ENCODE peak calls at places on chromosomes 1 and 21, in eight cellular contexts. O is effector memory CD8-positive, alpha-beta T cell; S is activated CD4-positive, CD25-positive, alpha-beta regulatory T cell treated with anti-CD3 and anti-CD28 coated beads, Interleukin-2, amount 50 U/mL, for 16 hours; X is COR-L47; R is NCI-H748 treated with DMSO at 0.1 percent for 48 hours; U is stimulated activated naive CD8-positive, alpha-beta T cell treated with anti-CD3 and anti-CD28 coated beads, Interleukin-15, Interleukin-2, amounts not matched to agents 100 U/mL and 50 U/mL, for 24 hours; C is memory B cell; K is epithelial cell of proximal tubule. F is an unnamed sample.

GRCh38 chr1:174682419-174683008 is 234.8 kb downstream of the GPR52 start:
- DNase-seq in O (no peak), S (no peak), X (no peak), R (no peak), U (no peak), C (no peak), K (no peak), F (peak; percentile 78)

GRCh38 chr1:61050541-61051454 is 31.6 kb upstream of the NFIA start:
- DNase-seq in O (no peak), S (no peak), X (no peak), R (no peak), U (peak; percentile 28), C (peak; percentile 24), K (no peak), F (no peak)

GRCh38 chr1:212215910-212216309 is 69.3 kb upstream of the PPP2R5A start:
- DNase-seq in O (no peak), S (no peak), X (no peak), R (no peak), U (no peak), C (no peak), K (no peak), F (no peak)

GRCh38 chr1:29234471-29234870 is 1.9 kb upstream of the PTPRU start:
- DNase-seq in O (no peak), S (no peak), X (no peak), R (no peak), U (no peak), C (no peak), K (no peak), F (no peak)

GRCh38 chr1:87449348-87449963 is 120.8 kb downstream of the LMO4 start:
- DNase-seq in O (no peak), S (no peak), X (peak; percentile 86), R (no peak), U (no peak), C (peak; percentile 18), K (no peak), F (no peak)

GRCh38 chr1:21338568-21339401 is 48.5 kb upstream of the ECE1 start:
- DNase-seq in O (no peak), S (no peak), X (peak; percentile 91), R (peak; percentile 65), U (no peak), C (no peak), K (no peak), F (peak; percentile 66)

GRCh38 chr1:201930803-201931202 is 15.5 kb downstream of the LMOD1 start:
- DNase-seq in O (no peak), S (no peak), X (no peak), R (no peak), U (no peak), C (no peak), K (no peak), F (no peak)

GRCh38 chr21:36079671-36080070 is 9.8 kb downstream of the CBR1 start:
- DNase-seq in O (no peak), S (no peak), X (no peak), R (no peak), U (no peak), C (no peak), K (no peak), F (no peak)

GRCh38 chr1:228044961-228045360 is 37.5 kb upstream of the ARF1 start:
- DNase-seq in O (no peak), S (no peak), X (no peak), R (no peak), U (no peak), C (no peak), K (no peak), F (no peak)

GRCh38 chr1:179026813-179027664 is 1.3 kb downstream of the FAM20B start:
- DNase-seq in O (no peak), S (no peak), X (no peak), R (no peak), U (no peak), C (no peak), K (no peak), F (no peak)

GRCh38 chr1:43818691-43819090 is 111.4 kb downstream of the ST3GAL3 start:
- DNase-seq in O (no peak), S (no peak), X (no peak), R (no peak), U (no peak), C (no peak), K (no peak), F (no peak)

GRCh38 chr21:15653710-15654109 is 76.1 kb upstream of the USP25 start:
- DNase-seq in O (no peak), S (no peak), X (no peak), R (no peak), U (no peak), C (no peak), K (no peak), F (no peak)

GRCh38 chr1:81478217-81478616 is 322.5 kb upstream of the ADGRL2 start:
- DNase-seq in O (no peak), S (no peak), X (peak; percentile 36), R (no peak), U (no peak), C (no peak), K (no peak), F (no peak)

GRCh38 chr1:51519048-51519856 is at the start of gene EPS15:
- DNase-seq in O (peak; percentile 78), S (peak; percentile 68), X (peak; percentile 73), R (peak; percentile 57), U (peak; percentile 92), C (peak; percentile 86), K (no peak), F (peak; percentile 80)

GRCh38 chr1:104624538-104624937 is 874.8 kb downstream of the AMY1C start:
- DNase-seq in O (no peak), S (no peak), X (no peak), R (no peak), U (no peak), C (no peak), K (no peak), F (no peak)

GRCh38 chr1:150813028-150813707 is 5.1 kb upstream of the CTSK start:
- DNase-seq in O (no peak), S (no peak), X (peak; percentile 20), R (peak; percentile 51), U (peak; percentile 19), C (no peak), K (no peak), F (peak; percentile 68)

GRCh38 chr1:23913212-23913880 is at the start of gene CNR2:
- DNase-seq in O (no peak), S (no peak), X (no peak), R (no peak), U (no peak), C (peak; percentile 55), K (no peak), F (no peak)

GRCh38 chr1:20409971-20410370 is 76.0 kb downstream of the CAMK2N1 start:
- DNase-seq in O (no peak), S (no peak), X (no peak), R (no peak), U (no peak), C (no peak), K (no peak), F (no peak)

GRCh38 chr1:45945426-45945825 is 142.0 kb downstream of the MAST2 start:
- DNase-seq in O (no peak), S (no peak), X (no peak), R (no peak), U (no peak), C (no peak), K (no peak), F (peak; percentile 49)

GRCh38 chr1:113978863-113979702 is at the start of gene OLFML3:
- DNase-seq in O (peak; percentile 32), S (no peak), X (peak; percentile 83), R (peak; percentile 66), U (peak; percentile 72), C (no peak), K (peak; percentile 51), F (peak; percentile 95)

GRCh38 chr1:27940297-27940696 is 5.5 kb downstream of the SMPDL3B start:
- DNase-seq in O (peak; percentile 75), S (peak; percentile 54), X (peak; percentile 2), R (no peak), U (peak; percentile 76), C (peak; percentile 57), K (no peak), F (no peak)

GRCh38 chr1:38958967-38959366 is 17.3 kb upstream of the RHBDL2 start:
- DNase-seq in O (no peak), S (no peak), X (no peak), R (no peak), U (no peak), C (no peak), K (no peak), F (peak; percentile 23)

GRCh38 chr1:173097001-173097400 is 46.3 kb upstream of the TNFSF18 start:
- DNase-seq in O (no peak), S (no peak), X (no peak), R (no peak), U (no peak), C (no peak), K (no peak), F (peak; percentile 21)

GRCh38 chr1:31760901-31761470 is 3.2 kb downstream of the ADGRB2 start:
- DNase-seq in O (peak; percentile 52), S (no peak), X (peak; percentile 64), R (peak; percentile 23), U (peak; percentile 61), C (peak; percentile 62), K (no peak), F (peak; percentile 56)

GRCh38 chr1:227174136-227174535 is 144.2 kb downstream of the CDC42BPA start:
- DNase-seq in O (no peak), S (no peak), X (no peak), R (no peak), U (no peak), C (no peak), K (no peak), F (peak; percentile 23)

GRCh38 chr1:43035821-43036456 is 77.3 kb upstream of the SLC2A1 start:
- DNase-seq in O (no peak), S (no peak), X (no peak), R (no peak), U (no peak), C (no peak), K (no peak), F (no peak)

GRCh38 chr1:167913895-167914502 is at the start of gene ADCY10:
- DNase-seq in O (no peak), S (no peak), X (no peak), R (no peak), U (no peak), C (no peak), K (no peak), F (no peak)

GRCh38 chr1:159826436-159827101 is at the start of gene SLAMF8:
- DNase-seq in O (peak; percentile 77), S (peak; percentile 4), X (no peak), R (no peak), U (peak; percentile 65), C (no peak), K (no peak), F (no peak)

GRCh38 chr1:59978026-59978425 is 51.5 kb upstream of the CYP2J2 start:
- DNase-seq in O (no peak), S (no peak), X (no peak), R (no peak), U (no peak), C (no peak), K (no peak), F (no peak)

GRCh38 chr1:201228011-201228983 is 37.7 kb downstream of the IGFN1 start:
- DNase-seq in O (no peak), S (no peak), X (no peak), R (no peak), U (no peak), C (no peak), K (no peak), F (no peak)

GRCh38 chr1:183676515-183677189 is 23.5 kb upstream of the APOBEC4 start:
- DNase-seq in O (no peak), S (no peak), X (no peak), R (no peak), U (no peak), C (no peak), K (no peak), F (no peak)

GRCh38 chr1:219432191-219432606 is 180.7 kb downstream of the ZC3H11B start:
- DNase-seq in O (no peak), S (no peak), X (no peak), R (no peak), U (no peak), C (no peak), K (no peak), F (no peak)

GRCh38 chr1:77541162-77541545 is 141.3 kb downstream of the ZZZ3 start:
- DNase-seq in O (no peak), S (no peak), X (no peak), R (no peak), U (no peak), C (no peak), K (no peak), F (no peak)

GRCh38 chr1:53339736-53340385 is 12.0 kb upstream of the LRP8 start:
- DNase-seq in O (no peak), S (no peak), X (no peak), R (no peak), U (no peak), C (peak; percentile 4), K (no peak), F (no peak)